ENCODE peak calls at places on chromosomes 1 and 21, in four cellular contexts. One of them, this sample, is unnamed.

GRCh38 chr1:227447531-227447990 is 115.8 kb upstream of the ZNF678 start:
- DNase-seq in heart right ventricle: peak; percentile 75
- DNase-seq in fibroblast of lung: peak; percentile 19
- DNase-seq in body of pancreas: no peak
- DNase-seq in this sample: no peak

GRCh38 chr1:48677306-48678287 is 99.1 kb downstream of the BEND5 start:
- DNase-seq in heart right ventricle: peak; percentile 64
- DNase-seq in fibroblast of lung: peak; percentile 48
- DNase-seq in body of pancreas: peak; percentile 78
- DNase-seq in this sample: peak; percentile 52

GRCh38 chr1:119327436-119328155 is 41.0 kb upstream of the HAO2 start:
- DNase-seq in heart right ventricle: no peak
- DNase-seq in fibroblast of lung: peak; percentile 18
- DNase-seq in body of pancreas: peak; percentile 19
- DNase-seq in this sample: no peak

GRCh38 chr1:91569411-91570104 is 68.9 kb downstream of the CDC7 start:
- DNase-seq in heart right ventricle: peak; percentile 80
- DNase-seq in fibroblast of lung: peak; percentile 94
- DNase-seq in body of pancreas: peak; percentile 31
- DNase-seq in this sample: no peak

GRCh38 chr1:18109058-18109755 is 1.6 kb downstream of the IGSF21 start:
- DNase-seq in heart right ventricle: peak; percentile 14
- DNase-seq in fibroblast of lung: no peak
- DNase-seq in body of pancreas: no peak
- DNase-seq in this sample: no peak

GRCh38 chr1:93905051-93905450 is 4.2 kb downstream of the GCLM start:
- DNase-seq in heart right ventricle: no peak
- DNase-seq in fibroblast of lung: no peak
- DNase-seq in body of pancreas: no peak
- DNase-seq in this sample: no peak

GRCh38 chr1:35390600-35391494 is 122.3 kb downstream of the ZMYM4 start:
- DNase-seq in heart right ventricle: no peak
- DNase-seq in fibroblast of lung: peak; percentile 20
- DNase-seq in body of pancreas: no peak
- DNase-seq in this sample: no peak

GRCh38 chr21:33028759-33029511 is 3.2 kb downstream of the OLIG2 start:
- DNase-seq in heart right ventricle: no peak
- DNase-seq in fibroblast of lung: no peak
- DNase-seq in body of pancreas: no peak
- DNase-seq in this sample: no peak

GRCh38 chr1:5906116-5906515 is 86.1 kb downstream of the NPHP4 start:
- DNase-seq in heart right ventricle: no peak
- DNase-seq in fibroblast of lung: no peak
- DNase-seq in body of pancreas: no peak
- DNase-seq in this sample: no peak

GRCh38 chr1:179164494-179164893 is 65.0 kb downstream of the ABL2 start:
- DNase-seq in heart right ventricle: no peak
- DNase-seq in fibroblast of lung: peak; percentile 91
- DNase-seq in body of pancreas: no peak
- DNase-seq in this sample: no peak

GRCh38 chr1:1272341-1273151 is 1.1 kb downstream of the UBE2J2 start:
- DNase-seq in heart right ventricle: no peak
- DNase-seq in fibroblast of lung: peak; percentile 39
- DNase-seq in body of pancreas: peak; percentile 46
- DNase-seq in this sample: no peak

GRCh38 chr21:27647401-27647800 is 680.5 kb upstream of the ADAMTS5 start:
- DNase-seq in heart right ventricle: no peak
- DNase-seq in fibroblast of lung: no peak
- DNase-seq in body of pancreas: no peak
- DNase-seq in this sample: no peak

GRCh38 chr1:233614743-233615521 is 1.0 kb downstream of the KCNK1 start:
- DNase-seq in heart right ventricle: no peak
- DNase-seq in fibroblast of lung: no peak
- DNase-seq in body of pancreas: peak; percentile 39
- DNase-seq in this sample: no peak

GRCh38 chr1:166189126-166189525 is 22.3 kb upstream of the FAM78B start:
- DNase-seq in heart right ventricle: no peak
- DNase-seq in fibroblast of lung: peak; percentile 45
- DNase-seq in body of pancreas: no peak
- DNase-seq in this sample: no peak

GRCh38 chr1:17686258-17686657 is 68.9 kb upstream of the ACTL8 start:
- DNase-seq in heart right ventricle: no peak
- DNase-seq in fibroblast of lung: no peak
- DNase-seq in body of pancreas: peak; percentile 50
- DNase-seq in this sample: no peak

GRCh38 chr1:205775015-205775716 is at the start of gene RAB29:
- DNase-seq in heart right ventricle: peak; percentile 76
- DNase-seq in fibroblast of lung: peak; percentile 71
- DNase-seq in body of pancreas: peak; percentile 76
- DNase-seq in this sample: peak; percentile 87

GRCh38 chr1:101203812-101204540 is 32.8 kb upstream of the S1PR1 start:
- DNase-seq in heart right ventricle: no peak
- DNase-seq in fibroblast of lung: peak; percentile 65
- DNase-seq in body of pancreas: no peak
- DNase-seq in this sample: no peak

GRCh38 chr1:91683598-91683951 is 182.9 kb downstream of the CDC7 start:
- DNase-seq in heart right ventricle: peak; percentile 42
- DNase-seq in fibroblast of lung: no peak
- DNase-seq in body of pancreas: no peak
- DNase-seq in this sample: no peak

GRCh38 chr1:112618114-112618720 is 724 bp downstream of the ST7L start:
- DNase-seq in heart right ventricle: no peak
- DNase-seq in fibroblast of lung: peak; percentile 42
- DNase-seq in body of pancreas: no peak
- DNase-seq in this sample: peak; percentile 26

GRCh38 chr1:69929278-69930057 is 275.9 kb downstream of the LRRC40 start:
- DNase-seq in heart right ventricle: no peak
- DNase-seq in fibroblast of lung: no peak
- DNase-seq in body of pancreas: no peak
- DNase-seq in this sample: no peak

GRCh38 chr1:229620876-229621275 is 5.0 kb downstream of the TAF5L start:
- DNase-seq in heart right ventricle: no peak
- DNase-seq in fibroblast of lung: peak; percentile 82
- DNase-seq in body of pancreas: no peak
- DNase-seq in this sample: no peak

GRCh38 chr1:78511334-78511733 is 20.6 kb downstream of the PTGFR start:
- DNase-seq in heart right ventricle: no peak
- DNase-seq in fibroblast of lung: peak; percentile 11
- DNase-seq in body of pancreas: no peak
- DNase-seq in this sample: no peak

GRCh38 chr1:99579691-99580171 is 66.2 kb upstream of the PALMD start:
- DNase-seq in heart right ventricle: no peak
- DNase-seq in fibroblast of lung: no peak
- DNase-seq in body of pancreas: no peak
- DNase-seq in this sample: no peak

GRCh38 chr1:23395162-23395724 is 25.6 kb upstream of the ZNF436 start:
- DNase-seq in heart right ventricle: no peak
- DNase-seq in fibroblast of lung: no peak
- DNase-seq in body of pancreas: no peak
- DNase-seq in this sample: no peak

GRCh38 chr1:121458291-121459048 is 273.7 kb downstream of the SRGAP2C start:
- DNase-seq in heart right ventricle: no peak
- DNase-seq in fibroblast of lung: no peak
- DNase-seq in body of pancreas: no peak
- DNase-seq in this sample: peak; percentile 13

GRCh38 chr1:225044258-225044657 is 114.8 kb downstream of the DNAH14 start:
- DNase-seq in heart right ventricle: no peak
- DNase-seq in fibroblast of lung: peak; percentile 13
- DNase-seq in body of pancreas: no peak
- DNase-seq in this sample: no peak

GRCh38 chr1:112694363-112694929 is 12.5 kb downstream of the RHOC start:
- DNase-seq in heart right ventricle: no peak
- DNase-seq in fibroblast of lung: no peak
- DNase-seq in body of pancreas: no peak
- DNase-seq in this sample: no peak

GRCh38 chr1:115199416-115200132 is 110.3 kb upstream of the TSPAN2 start:
- DNase-seq in heart right ventricle: no peak
- DNase-seq in fibroblast of lung: no peak
- DNase-seq in body of pancreas: no peak
- DNase-seq in this sample: no peak

GRCh38 chr1:74502432-74502831 is 10.0 kb downstream of the LRRC53 start:
- DNase-seq in heart right ventricle: no peak
- DNase-seq in fibroblast of lung: peak; percentile 62
- DNase-seq in body of pancreas: no peak
- DNase-seq in this sample: peak; percentile 35

GRCh38 chr1:25520446-25521061 is 22.9 kb upstream of the LDLRAP1 start:
- DNase-seq in heart right ventricle: peak; percentile 44
- DNase-seq in fibroblast of lung: peak; percentile 45
- DNase-seq in body of pancreas: peak; percentile 72
- DNase-seq in this sample: peak; percentile 62

GRCh38 chr1:211132681-211133392 is 1.1 kb downstream of the KCNH1 start:
- DNase-seq in heart right ventricle: no peak
- DNase-seq in fibroblast of lung: no peak
- DNase-seq in body of pancreas: no peak
- DNase-seq in this sample: no peak

GRCh38 chr21:25186278-25186677 is 421.0 kb downstream of the MRPL39 start:
- DNase-seq in heart right ventricle: no peak
- DNase-seq in fibroblast of lung: peak; percentile 10
- DNase-seq in body of pancreas: peak; percentile 14
- DNase-seq in this sample: no peak

GRCh38 chr1:156726549-156727226 is 1.6 kb upstream of the METTL25B start:
- DNase-seq in heart right ventricle: no peak
- DNase-seq in fibroblast of lung: peak; percentile 53
- DNase-seq in body of pancreas: no peak
- DNase-seq in this sample: peak; percentile 65

GRCh38 chr1:121443131-121443530 is 258.4 kb downstream of the SRGAP2C start:
- DNase-seq in heart right ventricle: no peak
- DNase-seq in fibroblast of lung: peak; percentile 5
- DNase-seq in body of pancreas: no peak
- DNase-seq in this sample: no peak

GRCh38 chr21:17572431-17572830 is 40.3 kb downstream of the BTG3 start:
- DNase-seq in heart right ventricle: no peak
- DNase-seq in fibroblast of lung: no peak
- DNase-seq in body of pancreas: no peak
- DNase-seq in this sample: no peak

GRCh38 chr1:9872430-9873165 is 37.5 kb downstream of the CTNNBIP1 start:
- DNase-seq in heart right ventricle: no peak
- DNase-seq in fibroblast of lung: peak; percentile 56
- DNase-seq in body of pancreas: no peak
- DNase-seq in this sample: no peak
- H3K36me3 ChIP-seq in heart right ventricle: no peaks in the 10 kb centered on the region
- H3K36me3 ChIP-seq in fibroblast of lung: peaks cover 2% of the 10 kb centered on the region
- H3K36me3 ChIP-seq in body of pancreas: no peaks in the 10 kb centered on the region
- H3K36me3 ChIP-seq in this sample: peaks cover 2% of the 10 kb centered on the region

DNA sequence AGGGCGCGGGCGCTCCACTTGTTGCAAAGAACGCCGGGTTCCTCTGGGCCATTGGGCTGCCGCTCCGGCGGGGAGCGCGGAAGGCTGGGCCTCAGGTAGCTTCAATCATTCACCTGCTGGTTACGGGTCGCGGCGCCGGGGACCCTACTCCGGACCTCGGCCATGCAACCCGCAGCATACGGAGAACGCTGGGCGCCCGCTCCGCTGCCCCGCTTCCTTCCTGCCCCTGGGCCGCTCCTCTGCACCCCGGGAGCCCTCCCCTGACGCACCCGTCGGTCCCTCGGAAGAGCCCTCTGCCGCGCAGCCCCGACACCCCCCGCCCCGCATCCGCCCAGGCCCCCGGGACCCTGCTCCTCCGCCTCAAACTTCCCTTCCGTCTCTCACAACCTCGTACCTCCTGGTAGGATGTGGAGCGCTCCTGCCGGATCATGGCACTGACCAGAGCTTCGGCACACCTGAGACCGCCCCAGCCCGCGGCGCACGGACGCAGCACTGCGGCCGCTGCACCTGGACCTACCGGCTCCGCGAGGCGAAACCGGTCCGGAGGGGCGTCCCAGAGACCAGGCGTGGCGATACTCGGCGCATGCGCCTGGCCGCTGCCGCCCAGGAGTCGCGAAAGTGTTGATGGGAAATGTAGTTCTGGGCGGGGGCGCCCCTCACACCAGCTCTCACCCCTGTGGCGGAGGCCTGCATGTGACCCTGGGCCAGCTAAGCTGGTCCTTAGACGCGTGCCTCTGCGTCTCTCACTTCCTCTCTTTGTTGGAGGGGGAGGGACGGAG is at the start of gene PACC1:
- DNase-seq in heart right ventricle: peak; percentile 90
- DNase-seq in fibroblast of lung: peak; percentile 77
- DNase-seq in body of pancreas: peak; percentile 94
- DNase-seq in this sample: peak; percentile 92
- TF ChIP-seq CTCF in heart right ventricle: no peak
- TF ChIP-seq CTCF in fibroblast of lung: no peak
- TF ChIP-seq CTCF in body of pancreas: no peak
- TF ChIP-seq CTCF in this sample: peak; percentile 8

GRCh38 chr1:243719476-243719875 is 130.6 kb downstream of the AKT3 start:
- DNase-seq in heart right ventricle: no peak
- DNase-seq in fibroblast of lung: no peak
- DNase-seq in body of pancreas: no peak
- DNase-seq in this sample: no peak
- H3K27ac ChIP-seq in heart right ventricle: no peak overlapping the region
- H3K27ac ChIP-seq in fibroblast of lung: peak overlapping the region; percentile 58
- H3K27ac ChIP-seq in body of pancreas: no peak overlapping the region
- H3K27ac ChIP-seq in this sample: no peak overlapping the region

GRCh38 chr1:22111620-22112019 is 31.3 kb downstream of the WNT4 start:
- DNase-seq in heart right ventricle: no peak
- DNase-seq in fibroblast of lung: peak; percentile 70
- DNase-seq in body of pancreas: no peak
- DNase-seq in this sample: no peak

GRCh38 chr1:22108343-22109135 is 34.4 kb downstream of the WNT4 start:
- DNase-seq in heart right ventricle: no peak
- DNase-seq in fibroblast of lung: peak; percentile 31
- DNase-seq in body of pancreas: no peak
- DNase-seq in this sample: no peak

GRCh38 chr1:22112505-22112904 is 30.4 kb downstream of the WNT4 start:
- DNase-seq in heart right ventricle: no peak
- DNase-seq in fibroblast of lung: no peak
- DNase-seq in body of pancreas: no peak
- DNase-seq in this sample: no peak

GRCh38 chr1:22111115-22111514 is 31.8 kb downstream of the WNT4 start:
- DNase-seq in heart right ventricle: no peak
- DNase-seq in fibroblast of lung: no peak
- DNase-seq in body of pancreas: no peak
- DNase-seq in this sample: no peak

DNA sequence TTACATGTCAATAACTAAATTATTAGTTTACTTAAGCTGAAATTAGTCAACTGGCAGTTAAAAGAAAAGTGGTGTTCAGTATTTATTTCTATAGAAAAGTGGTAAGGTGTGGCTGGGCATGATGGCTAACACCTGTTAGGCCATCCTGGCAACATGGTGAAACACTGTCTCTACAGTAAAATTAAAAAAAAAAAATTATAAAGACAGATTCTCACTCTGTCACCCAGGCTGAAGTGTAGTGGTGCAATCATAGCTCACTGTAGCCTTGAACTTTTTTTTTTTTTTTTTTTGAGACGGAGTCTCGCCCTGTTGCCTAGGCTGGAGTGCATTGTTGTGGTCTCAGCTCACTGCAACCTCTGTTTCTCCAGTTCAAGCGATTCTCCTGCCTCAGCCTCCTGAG is 32.9 kb downstream of the WNT4 start:
- DNase-seq in heart right ventricle: no peak
- DNase-seq in fibroblast of lung: no peak
- DNase-seq in body of pancreas: no peak
- DNase-seq in this sample: no peak
- H3K36me3 ChIP-seq in heart right ventricle: no peaks in the 10 kb centered on the region
- H3K36me3 ChIP-seq in fibroblast of lung: peaks cover 22% of the 10 kb centered on the region
- H3K36me3 ChIP-seq in body of pancreas: no peaks in the 10 kb centered on the region
- H3K36me3 ChIP-seq in this sample: peaks cover 69% of the 10 kb centered on the region

This sample was measured in DND-41.